ENCODE peak calls at places on chromosomes 3 and 15, in four cellular contexts. W is WTC11, S is K562, U is GM12878. R is an unnamed sample.

GRCh38 chr3:150078983-150079739 is 108.5 kb upstream of the PFN2 start:
- DNase-seq in W (no peak), S (no peak), U (no peak), R (peak)

GRCh38 chr15:75068748-75069147 is 45.4 kb downstream of the PPCDC start:
- DNase-seq in W (no peak), S (no peak), U (no peak), R (no peak)

GRCh38 chr3:131795382-131796085 is 239.3 kb downstream of the CPNE4 start:
- DNase-seq in W (no peak), S (peak), U (no peak), R (no peak)

GRCh38 chr15:50767332-50767861 is 1.9 kb upstream of the SPPL2A start:
- DNase-seq in W (no peak), S (no peak), U (no peak), R (no peak)

GRCh38 chr15:50641318-50641717 is 45.3 kb downstream of the TRPM7 start:
- DNase-seq in W (no peak), S (peak), U (no peak), R (no peak)

GRCh38 chr15:38721549-38721948 is 156.9 kb upstream of the RASGRP1 start:
- DNase-seq in W (no peak), S (no peak), U (no peak), R (no peak)

GRCh38 chr3:156493887-156494286 is 61.0 kb downstream of the SSR3 start:
- DNase-seq in W (no peak), S (no peak), U (no peak), R (no peak)

GRCh38 chr15:84400820-84401219 is 165.2 kb downstream of the GOLGA6L4 start:
- DNase-seq in W (no peak), S (no peak), U (no peak), R (no peak)

GRCh38 chr3:58837863-58838255 is 171.3 kb upstream of the FAM3D start:
- DNase-seq in W (no peak), S (no peak), U (no peak), R (no peak)

GRCh38 chr3:190345027-190345821 is 23.0 kb upstream of the CLDN1 start:
- DNase-seq in W (no peak), S (no peak), U (no peak), R (no peak)

GRCh38 chr3:39383190-39383912 is at the start of gene SLC25A38:
- DNase-seq in W (peak), S (peak), U (no peak), R (peak)

GRCh38 chr15:64460206-64460736 is at the start of gene ZNF609:
- DNase-seq in W (peak), S (peak), U (no peak), R (peak)

GRCh38 chr3:66809579-66809958 is 188.5 kb upstream of the KBTBD8 start:
- DNase-seq in W (no peak), S (peak), U (no peak), R (no peak)

GRCh38 chr15:92392462-92392861 is 1.2 kb upstream of the ST8SIA2 start:
- DNase-seq in W (peak), S (no peak), U (no peak), R (no peak)

GRCh38 chr15:74889390-74889881 is 406 bp upstream of the MPI start:
- DNase-seq in W (peak), S (peak), U (no peak), R (peak)

GRCh38 chr15:101499863-101500713 is 10.6 kb upstream of the PCSK6 start:
- DNase-seq in W (no peak), S (no peak), U (peak), R (no peak)

GRCh38 chr3:17111556-17111955 is 226.8 kb downstream of the PLCL2 start:
- DNase-seq in W (no peak), S (no peak), U (no peak), R (no peak)

GRCh38 chr3:37481986-37482385 is 307.6 kb upstream of the LRRFIP2 start:
- DNase-seq in W (no peak), S (no peak), U (no peak), R (no peak)

GRCh38 chr3:136752327-136753111 is at the start of gene STAG1:
- DNase-seq in W (peak), S (peak), U (peak), R (peak)

GRCh38 chr3:120688121-120688520 is 6.1 kb upstream of the HGD start:
- DNase-seq in W (no peak), S (no peak), U (peak), R (no peak)
- TF ChIP-seq USF1 in W (no peak), S (no peak), U (no peak), R (no peak)

DNA sequence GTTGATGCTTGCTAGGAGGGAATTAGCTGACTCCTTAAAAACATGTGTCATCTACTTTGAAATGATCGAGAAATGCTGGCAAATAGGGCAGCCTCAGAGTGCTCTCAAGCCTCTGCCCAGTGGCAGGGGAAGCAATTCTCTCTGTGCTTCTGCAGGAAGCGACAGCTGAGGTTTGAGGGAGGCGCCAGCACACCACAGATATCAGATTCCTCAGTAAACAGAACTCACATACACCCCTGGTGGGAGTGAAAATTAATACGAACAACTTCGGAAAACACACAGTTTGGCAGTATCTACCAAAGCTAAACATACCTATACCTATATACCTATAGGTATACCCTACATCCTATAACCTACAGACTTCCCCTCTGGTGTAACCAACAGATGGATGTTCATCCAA is 61.3 kb downstream of the NSMCE3 start:
- DNase-seq in W (no peak), S (no peak), U (no peak), R (peak)
- TF ChIP-seq USF1 in W (no peak), S (no peak), U (no peak), R (no peak)

GRCh38 chr3:18419232-18419631 is 5.9 kb downstream of the SATB1 start:
- DNase-seq in W (no peak), S (no peak), U (no peak), R (no peak)
- TF ChIP-seq USF1 in W (no peak), S (no peak), U (no peak), R (no peak)

GRCh38 chr15:67174446-67174845 is 80.0 kb downstream of the AAGAB start:
- DNase-seq in W (no peak), S (no peak), U (no peak), R (no peak)
- TF ChIP-seq USF1 in W (no peak), S (no peak), U (no peak), R (no peak)

DNA sequence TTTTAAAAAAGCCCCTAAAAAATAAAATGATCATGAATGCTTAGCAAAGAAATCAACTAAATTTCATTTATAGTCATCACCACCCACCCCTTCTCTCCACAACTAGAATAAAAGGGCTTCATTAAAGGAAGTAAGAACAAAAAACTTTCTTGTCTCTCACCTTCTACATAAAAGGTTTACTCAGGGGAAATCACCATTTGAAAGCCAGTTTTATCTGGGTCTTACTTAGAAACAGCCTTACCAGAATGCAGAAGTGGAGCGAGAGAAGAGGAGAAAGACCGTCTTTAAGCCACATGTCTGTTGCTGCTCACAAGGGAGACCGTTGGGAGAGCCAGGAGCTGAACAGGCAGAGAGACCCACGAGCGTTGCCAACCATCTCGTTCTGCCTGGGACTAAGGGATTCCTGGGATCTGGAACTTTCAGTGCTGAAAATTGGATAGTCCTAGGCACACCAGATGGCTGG is 350.1 kb upstream of the PROK2 start:
- DNase-seq in W (no peak), S (no peak), U (no peak), R (no peak)
- TF ChIP-seq USF1 in W (no peak), S (no peak), U (no peak), R (no peak)

DNA sequence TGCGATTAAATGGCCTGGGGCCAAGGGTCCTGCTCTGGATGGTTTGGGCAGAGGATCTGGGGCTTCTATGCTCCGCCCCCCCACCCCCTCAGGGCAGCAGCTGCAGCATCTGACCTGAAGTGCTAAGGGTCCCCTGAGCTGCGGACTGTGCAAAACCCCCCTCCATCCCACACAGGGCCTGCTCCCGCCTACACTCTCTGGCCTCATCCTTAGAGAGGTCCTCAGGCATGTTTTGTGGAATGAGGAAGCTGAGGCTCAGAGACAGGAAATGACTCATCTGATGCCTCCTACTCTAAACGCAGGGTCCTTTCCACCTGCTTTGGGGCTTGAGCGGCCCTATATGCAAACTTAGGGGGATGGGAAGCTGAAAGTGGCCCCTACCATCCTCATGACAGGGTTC is 59.5 kb upstream of the CTSH start:
- DNase-seq in W (no peak), S (peak), U (peak), R (no peak)
- TF ChIP-seq USF1 in W (no peak), S (no peak), U (no peak), R (no peak)

GRCh38 chr15:83057660-83058376 is 9.2 kb downstream of the BTBD1 start:
- DNase-seq in W (no peak), S (no peak), U (no peak), R (no peak)
- TF ChIP-seq USF1 in W (no peak), S (no peak), U (no peak), R (no peak)

R was measured in SK-N-SH.